ENCODE peak calls at places on chromosomes 5 and 9, in five cellular contexts. B is activated CD4-positive, alpha-beta T cell treated with anti-CD3 and anti-CD28 coated beads for 24 hours; J is GM23248; E is glomerular endothelial cell; C is AG10803. K is an unnamed sample.

GRCh38 chr5:105462377-105462776 is 1899.8 kb upstream of the NUDT12 start:
- DNase-seq in B (no peak), J (no peak), E (no peak), C (no peak), K (no peak)

GRCh38 chr5:137316346-137316736 is 182.8 kb downstream of the SPOCK1 start:
- DNase-seq in B (no peak), J (peak), E (no peak), C (no peak), K (no peak)

GRCh38 chr5:78514427-78515345 is 133.9 kb downstream of the LHFPL2 start:
- DNase-seq in B (no peak), J (peak), E (no peak), C (no peak), K (no peak)

GRCh38 chr5:143931986-143932385 is 120.0 kb downstream of the HMHB1 start:
- DNase-seq in B (no peak), J (no peak), E (no peak), C (peak), K (no peak)

GRCh38 chr5:134958755-134959154 is 9.0 kb upstream of the CATSPER3 start:
- DNase-seq in B (no peak), J (no peak), E (no peak), C (no peak), K (no peak)

GRCh38 chr9:20981486-20981885 is 50.0 kb downstream of the HACD4 start:
- DNase-seq in B (no peak), J (peak), E (no peak), C (peak), K (no peak)

GRCh38 chr5:51345106-51345505 is 38.1 kb upstream of the ISL1 start:
- DNase-seq in B (no peak), J (peak), E (no peak), C (peak), K (no peak)

GRCh38 chr9:112925058-112925641 is 34.5 kb upstream of the SLC46A2 start:
- DNase-seq in B (no peak), J (peak), E (no peak), C (peak), K (no peak)

GRCh38 chr5:159135896-159136531 is 36.3 kb upstream of the EBF1 start:
- DNase-seq in B (no peak), J (peak), E (no peak), C (peak), K (no peak)

GRCh38 chr9:19209188-19209587 is 21.3 kb upstream of the DENND4C start:
- DNase-seq in B (no peak), J (no peak), E (no peak), C (no peak), K (no peak)

GRCh38 chr9:18189876-18190670 is 283.9 kb upstream of the ADAMTSL1 start:
- DNase-seq in B (no peak), J (no peak), E (no peak), C (no peak), K (no peak)

GRCh38 chr9:96251451-96251850 is 50.5 kb downstream of the HSD17B3 start:
- DNase-seq in B (no peak), J (peak), E (no peak), C (no peak), K (no peak)

GRCh38 chr5:66285343-66285942 is 141.3 kb downstream of the SREK1 start:
- DNase-seq in B (no peak), J (no peak), E (no peak), C (no peak), K (no peak)

GRCh38 chr5:65262094-65262493 is 219.6 kb downstream of the ADAMTS6 start:
- DNase-seq in B (no peak), J (peak), E (peak), C (no peak), K (no peak)

GRCh38 chr5:126938461-126938860 is 91.9 kb downstream of the MARCHF3 start:
- DNase-seq in B (no peak), J (peak), E (no peak), C (peak), K (no peak)

GRCh38 chr5:173452098-173452497 is 123.9 kb upstream of the STC2 start:
- DNase-seq in B (no peak), J (peak), E (no peak), C (peak), K (no peak)

GRCh38 chr5:79508354-79508753 is 5.6 kb downstream of the HOMER1 start:
- DNase-seq in B (no peak), J (no peak), E (no peak), C (no peak), K (no peak)

GRCh38 chr5:180463916-180464602 is 30.1 kb upstream of the CNOT6 start:
- DNase-seq in B (no peak), J (no peak), E (no peak), C (no peak), K (no peak)

GRCh38 chr9:4334439-4334838 is 34.6 kb upstream of the GLIS3 start:
- DNase-seq in B (no peak), J (peak), E (peak), C (no peak), K (no peak)

GRCh38 chr9:114500583-114501292 is 4.5 kb downstream of the WHRN start:
- DNase-seq in B (no peak), J (no peak), E (no peak), C (no peak), K (no peak)

GRCh38 chr9:5518061-5518936 is 8.0 kb downstream of the PDCD1LG2 start:
- DNase-seq in B (no peak), J (peak), E (no peak), C (peak), K (no peak)

GRCh38 chr5:143170977-143171376 is 232.5 kb downstream of the NR3C1 start:
- DNase-seq in B (no peak), J (no peak), E (no peak), C (no peak), K (no peak)

GRCh38 chr5:66710557-66710956 is 114.4 kb downstream of the MAST4 start:
- DNase-seq in B (no peak), J (peak), E (no peak), C (peak), K (no peak)

GRCh38 chr9:137127301-137128157 is 11.4 kb upstream of the GRIN1 start:
- DNase-seq in B (no peak), J (peak), E (no peak), C (no peak), K (no peak)

K was measured in H1.